ENCODE peak calls at places on chromosomes 4 and X, in ten cellular contexts. One of them, this sample, is unnamed.

GRCh38 chrX:151697537-151697936 is 2.3 kb downstream of the PRRG3 start:
- DNase-seq in progenitor cell of endocrine pancreas: no peak
- DNase-seq in ovary: no peak
- DNase-seq in stimulated activated naive CD4-positive, alpha-beta T cell treated with Interleukin-2 at 50 U/mL for 16 hours: no peak
- DNase-seq in stimulated activated CD8-positive, alpha-beta memory T cell treated with anti-CD3 and anti-CD28 coated beads, Interleukin-7, amount 100 ng/mL, for 1 hour: no peak
- DNase-seq in nucleus accumbens: no peak
- DNase-seq in mesenchymal stem cell: no peak
- DNase-seq in cardiac septum: peak; percentile 33
- DNase-seq in AG09309: peak; percentile 75
- DNase-seq in glutamatergic neuron: no peak
- DNase-seq in this sample: no peak

GRCh38 chrX:149470960-149471359 is 34.1 kb downstream of the IDS start:
- DNase-seq in progenitor cell of endocrine pancreas: peak; percentile 70
- DNase-seq in ovary: peak; percentile 63
- DNase-seq in stimulated activated naive CD4-positive, alpha-beta T cell treated with Interleukin-2 at 50 U/mL for 16 hours: peak; percentile 21
- DNase-seq in stimulated activated CD8-positive, alpha-beta memory T cell treated with anti-CD3 and anti-CD28 coated beads, Interleukin-7, amount 100 ng/mL, for 1 hour: peak; percentile 18
- DNase-seq in nucleus accumbens: peak; percentile 82
- DNase-seq in mesenchymal stem cell: peak; percentile 61
- DNase-seq in cardiac septum: peak; percentile 85
- DNase-seq in AG09309: peak; percentile 8
- DNase-seq in glutamatergic neuron: peak; percentile 83
- DNase-seq in this sample: peak; percentile 81

GRCh38 chrX:47745386-47745785 is 86.4 kb upstream of the UXT start:
- DNase-seq in progenitor cell of endocrine pancreas: no peak
- DNase-seq in ovary: no peak
- DNase-seq in stimulated activated naive CD4-positive, alpha-beta T cell treated with Interleukin-2 at 50 U/mL for 16 hours: no peak
- DNase-seq in stimulated activated CD8-positive, alpha-beta memory T cell treated with anti-CD3 and anti-CD28 coated beads, Interleukin-7, amount 100 ng/mL, for 1 hour: no peak
- DNase-seq in nucleus accumbens: no peak
- DNase-seq in mesenchymal stem cell: peak; percentile 21
- DNase-seq in cardiac septum: no peak
- DNase-seq in AG09309: no peak
- DNase-seq in glutamatergic neuron: no peak
- DNase-seq in this sample: no peak

GRCh38 chr4:52841707-52842456 is 20.2 kb upstream of the RASL11B start:
- DNase-seq in progenitor cell of endocrine pancreas: no peak
- DNase-seq in ovary: no peak
- DNase-seq in stimulated activated naive CD4-positive, alpha-beta T cell treated with Interleukin-2 at 50 U/mL for 16 hours: no peak
- DNase-seq in stimulated activated CD8-positive, alpha-beta memory T cell treated with anti-CD3 and anti-CD28 coated beads, Interleukin-7, amount 100 ng/mL, for 1 hour: no peak
- DNase-seq in nucleus accumbens: peak; percentile 31
- DNase-seq in mesenchymal stem cell: peak; percentile 32
- DNase-seq in cardiac septum: no peak
- DNase-seq in AG09309: no peak
- DNase-seq in glutamatergic neuron: no peak
- DNase-seq in this sample: no peak

GRCh38 chr4:11748169-11748872 is 319.6 kb upstream of the HS3ST1 start:
- DNase-seq in progenitor cell of endocrine pancreas: no peak
- DNase-seq in ovary: no peak
- DNase-seq in stimulated activated naive CD4-positive, alpha-beta T cell treated with Interleukin-2 at 50 U/mL for 16 hours: no peak
- DNase-seq in stimulated activated CD8-positive, alpha-beta memory T cell treated with anti-CD3 and anti-CD28 coated beads, Interleukin-7, amount 100 ng/mL, for 1 hour: no peak
- DNase-seq in nucleus accumbens: no peak
- DNase-seq in mesenchymal stem cell: peak; percentile 72
- DNase-seq in cardiac septum: no peak
- DNase-seq in AG09309: no peak
- DNase-seq in glutamatergic neuron: no peak
- DNase-seq in this sample: no peak

GRCh38 chr4:95869961-95870500 is 30.1 kb downstream of the PDHA2 start:
- DNase-seq in progenitor cell of endocrine pancreas: no peak
- DNase-seq in ovary: no peak
- DNase-seq in stimulated activated naive CD4-positive, alpha-beta T cell treated with Interleukin-2 at 50 U/mL for 16 hours: no peak
- DNase-seq in stimulated activated CD8-positive, alpha-beta memory T cell treated with anti-CD3 and anti-CD28 coated beads, Interleukin-7, amount 100 ng/mL, for 1 hour: no peak
- DNase-seq in nucleus accumbens: no peak
- DNase-seq in mesenchymal stem cell: no peak
- DNase-seq in cardiac septum: no peak
- DNase-seq in AG09309: no peak
- DNase-seq in glutamatergic neuron: no peak
- DNase-seq in this sample: no peak

GRCh38 chrX:123339201-123339905 is 155.3 kb downstream of the GRIA3 start:
- DNase-seq in progenitor cell of endocrine pancreas: no peak
- DNase-seq in ovary: no peak
- DNase-seq in stimulated activated naive CD4-positive, alpha-beta T cell treated with Interleukin-2 at 50 U/mL for 16 hours: no peak
- DNase-seq in stimulated activated CD8-positive, alpha-beta memory T cell treated with anti-CD3 and anti-CD28 coated beads, Interleukin-7, amount 100 ng/mL, for 1 hour: no peak
- DNase-seq in nucleus accumbens: no peak
- DNase-seq in mesenchymal stem cell: peak; percentile 55
- DNase-seq in cardiac septum: no peak
- DNase-seq in AG09309: peak; percentile 52
- DNase-seq in glutamatergic neuron: no peak
- DNase-seq in this sample: no peak

GRCh38 chr4:116391020-116391419 is 694.4 kb downstream of the TRAM1L1 start:
- DNase-seq in progenitor cell of endocrine pancreas: no peak
- DNase-seq in ovary: no peak
- DNase-seq in stimulated activated naive CD4-positive, alpha-beta T cell treated with Interleukin-2 at 50 U/mL for 16 hours: no peak
- DNase-seq in stimulated activated CD8-positive, alpha-beta memory T cell treated with anti-CD3 and anti-CD28 coated beads, Interleukin-7, amount 100 ng/mL, for 1 hour: no peak
- DNase-seq in nucleus accumbens: no peak
- DNase-seq in mesenchymal stem cell: no peak
- DNase-seq in cardiac septum: no peak
- DNase-seq in AG09309: no peak
- DNase-seq in glutamatergic neuron: no peak
- DNase-seq in this sample: no peak

GRCh38 chrX:100654256-100654655 is 10.3 kb downstream of the SRPX2 start:
- DNase-seq in progenitor cell of endocrine pancreas: no peak
- DNase-seq in ovary: no peak
- DNase-seq in stimulated activated naive CD4-positive, alpha-beta T cell treated with Interleukin-2 at 50 U/mL for 16 hours: no peak
- DNase-seq in stimulated activated CD8-positive, alpha-beta memory T cell treated with anti-CD3 and anti-CD28 coated beads, Interleukin-7, amount 100 ng/mL, for 1 hour: no peak
- DNase-seq in nucleus accumbens: no peak
- DNase-seq in mesenchymal stem cell: peak; percentile 63
- DNase-seq in cardiac septum: no peak
- DNase-seq in AG09309: no peak
- DNase-seq in glutamatergic neuron: no peak
- DNase-seq in this sample: no peak

GRCh38 chrX:2699959-2700358 is 8.9 kb downstream of the CD99 start:
- DNase-seq in progenitor cell of endocrine pancreas: no peak
- DNase-seq in ovary: no peak
- DNase-seq in stimulated activated naive CD4-positive, alpha-beta T cell treated with Interleukin-2 at 50 U/mL for 16 hours: no peak
- DNase-seq in stimulated activated CD8-positive, alpha-beta memory T cell treated with anti-CD3 and anti-CD28 coated beads, Interleukin-7, amount 100 ng/mL, for 1 hour: no peak
- DNase-seq in nucleus accumbens: no peak
- DNase-seq in mesenchymal stem cell: no peak
- DNase-seq in cardiac septum: no peak
- DNase-seq in AG09309: no peak
- DNase-seq in glutamatergic neuron: no peak
- DNase-seq in this sample: no peak

This sample was measured in K562.